ENCODE peak calls at places on chromosomes 6 and 20, in seven cellular contexts. One of them, this sample, is unnamed.

GRCh38 chr20:60060593-60060992 is 102.4 kb downstream of the CDH26 start:
- DNase-seq in K562: no peak
- DNase-seq in HepG2: no peak
- DNase-seq in GM12891: no peak
- DNase-seq in SK-N-SH: no peak
- DNase-seq in GM12878: no peak
- DNase-seq in H1: no peak
- DNase-seq in this sample: no peak

GRCh38 chr6:128005009-128005408 is 104.2 kb upstream of the THEMIS start:
- DNase-seq in SK-N-SH: no peak
- DNase-seq in H1: no peak
- DNase-seq in GM12891: no peak
- DNase-seq in GM12878: no peak
- DNase-seq in HepG2: no peak
- DNase-seq in K562: no peak
- DNase-seq in this sample: no peak

GRCh38 chr6:44859901-44860410 is 468.2 kb upstream of the RUNX2 start:
- DNase-seq in K562: no peak
- DNase-seq in GM12878: no peak
- DNase-seq in HepG2: no peak
- DNase-seq in H1: no peak
- DNase-seq in GM12891: no peak
- DNase-seq in SK-N-SH: no peak
- DNase-seq in this sample: no peak

GRCh38 chr6:114131943-114132342 is 161.0 kb upstream of the HDAC2 start:
- DNase-seq in GM12891: no peak
- DNase-seq in SK-N-SH: no peak
- DNase-seq in HepG2: no peak
- DNase-seq in K562: no peak
- DNase-seq in H1: no peak
- DNase-seq in GM12878: no peak
- DNase-seq in this sample: no peak

GRCh38 chr6:131015630-131016263 is 47.3 kb downstream of the EPB41L2 start:
- DNase-seq in GM12878: no peak
- DNase-seq in SK-N-SH: no peak
- DNase-seq in HepG2: no peak
- DNase-seq in GM12891: no peak
- DNase-seq in K562: no peak
- DNase-seq in H1: no peak
- DNase-seq in this sample: no peak

GRCh38 chr6:143941852-143942627 is 66.0 kb downstream of the PLAGL1 start:
- DNase-seq in K562: peak
- DNase-seq in HepG2: peak
- DNase-seq in SK-N-SH: peak
- DNase-seq in GM12891: no peak
- DNase-seq in GM12878: no peak
- DNase-seq in H1: peak
- DNase-seq in this sample: peak

GRCh38 chr6:151757506-151757955 is 50.0 kb upstream of the ESR1 start:
- DNase-seq in SK-N-SH: no peak
- DNase-seq in GM12878: peak
- DNase-seq in K562: no peak
- DNase-seq in H1: no peak
- DNase-seq in HepG2: peak
- DNase-seq in GM12891: peak
- DNase-seq in this sample: peak

GRCh38 chr6:147260091-147260490 is 55.9 kb downstream of the STXBP5 start:
- DNase-seq in H1: no peak
- DNase-seq in GM12878: no peak
- DNase-seq in HepG2: no peak
- DNase-seq in GM12891: no peak
- DNase-seq in K562: no peak
- DNase-seq in SK-N-SH: no peak
- DNase-seq in this sample: no peak

GRCh38 chr6:44074383-44075136 is 52.7 kb downstream of the MRPL14 start:
- DNase-seq in H1: no peak
- DNase-seq in SK-N-SH: peak
- DNase-seq in GM12891: peak
- DNase-seq in GM12878: peak
- DNase-seq in HepG2: peak
- DNase-seq in K562: peak
- DNase-seq in this sample: peak

GRCh38 chr6:137819740-137820139 is 47.3 kb upstream of the TNFAIP3 start:
- DNase-seq in K562: no peak
- DNase-seq in SK-N-SH: no peak
- DNase-seq in GM12891: no peak
- DNase-seq in GM12878: peak
- DNase-seq in HepG2: no peak
- DNase-seq in H1: no peak
- DNase-seq in this sample: no peak

DNA sequence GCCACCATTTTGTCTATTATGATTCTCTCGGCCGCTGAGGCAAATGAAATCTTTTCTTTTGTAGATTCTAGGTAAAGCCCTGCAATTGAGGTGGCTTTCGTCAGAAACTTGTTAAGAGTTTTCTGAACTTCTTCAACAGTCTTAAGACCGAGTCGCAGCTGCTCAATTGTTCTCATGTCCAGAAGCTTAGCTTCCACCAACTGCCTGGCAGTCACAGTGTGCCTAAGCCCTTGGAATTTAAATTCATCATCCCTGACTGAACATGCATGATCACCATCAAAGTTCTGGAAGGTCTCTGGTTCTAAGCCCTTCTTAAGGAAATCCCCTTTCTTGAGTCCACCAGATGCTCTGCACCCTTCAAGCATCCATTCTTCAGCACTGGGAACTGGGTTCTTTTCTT is 25.7 kb downstream of the DST start:
- DNase-seq in HepG2: no peak
- DNase-seq in SK-N-SH: no peak
- DNase-seq in H1: no peak
- DNase-seq in K562: no peak
- DNase-seq in GM12891: no peak
- DNase-seq in GM12878: no peak
- DNase-seq in this sample: no peak
- TF ChIP-seq TAF1 in HepG2: no peak
- TF ChIP-seq TAF1 in SK-N-SH: no peak
- TF ChIP-seq TAF1 in H1: no peak
- TF ChIP-seq TAF1 in K562: no peak
- TF ChIP-seq TAF1 in GM12891: no peak
- TF ChIP-seq TAF1 in GM12878: no peak
- TF ChIP-seq TAF1 in this sample: no peak

DNA sequence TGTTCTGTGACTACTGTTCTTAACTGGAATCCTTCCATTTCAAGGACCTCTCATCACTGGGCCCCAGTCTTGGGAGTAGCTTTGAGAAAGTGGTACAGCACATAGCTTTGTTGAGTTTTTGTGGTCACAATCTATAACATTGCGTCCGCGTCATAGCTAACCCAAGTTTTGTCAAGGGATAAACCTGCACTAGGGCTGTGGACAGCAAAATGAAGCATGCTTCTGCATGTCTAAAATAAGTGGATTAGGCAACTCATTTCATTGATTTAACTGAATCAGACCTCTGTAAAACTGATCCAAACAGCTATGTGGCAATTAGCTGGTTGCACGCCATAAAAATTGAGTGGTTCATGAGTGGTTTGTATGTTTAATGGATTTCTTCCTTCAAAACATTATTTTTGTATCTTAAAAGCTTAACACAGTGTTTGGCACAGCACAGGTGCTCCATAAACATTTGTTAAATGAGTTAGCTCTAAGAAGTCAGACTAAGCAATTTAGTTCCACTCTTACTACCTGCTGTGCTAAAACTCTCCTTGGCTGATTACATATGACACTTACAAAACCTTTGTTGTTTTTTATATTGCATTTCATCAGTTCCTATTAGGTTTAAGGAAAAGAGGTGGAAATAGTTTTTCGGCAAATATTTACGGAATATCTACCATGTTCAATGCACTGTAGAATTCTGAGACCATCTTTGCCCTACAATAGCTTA is 160.3 kb upstream of the ATXN1 start:
- DNase-seq in GM12878: no peak
- DNase-seq in K562: no peak
- DNase-seq in H1: no peak
- DNase-seq in SK-N-SH: no peak
- DNase-seq in GM12891: no peak
- DNase-seq in HepG2: no peak
- DNase-seq in this sample: no peak
- TF ChIP-seq POLR2AphosphoS5 in GM12878: no peak
- TF ChIP-seq POLR2AphosphoS5 in K562: no peak
- TF ChIP-seq POLR2AphosphoS5 in H1: no peak
- TF ChIP-seq POLR2AphosphoS5 in SK-N-SH: no peak
- TF ChIP-seq POLR2AphosphoS5 in GM12891: no peak
- TF ChIP-seq POLR2AphosphoS5 in HepG2: no peak
- TF ChIP-seq POLR2AphosphoS5 in this sample: no peak

GRCh38 chr6:40328376-40328987 is 258.7 kb downstream of the LRFN2 start:
- DNase-seq in SK-N-SH: peak
- DNase-seq in H1: no peak
- DNase-seq in HepG2: no peak
- DNase-seq in K562: peak
- DNase-seq in GM12891: peak
- DNase-seq in GM12878: no peak
- DNase-seq in this sample: no peak
- TF ChIP-seq TAF1 in SK-N-SH: no peak
- TF ChIP-seq TAF1 in H1: no peak
- TF ChIP-seq TAF1 in HepG2: no peak
- TF ChIP-seq TAF1 in K562: no peak
- TF ChIP-seq TAF1 in GM12891: no peak
- TF ChIP-seq TAF1 in GM12878: no peak
- TF ChIP-seq TAF1 in this sample: no peak

GRCh38 chr6:32982702-32983492 is 14.5 kb downstream of the BRD2 start:
- DNase-seq in GM12891: no peak
- DNase-seq in GM12878: no peak
- DNase-seq in K562: no peak
- DNase-seq in SK-N-SH: no peak
- DNase-seq in H1: no peak
- DNase-seq in HepG2: no peak
- DNase-seq in this sample: no peak
- TF ChIP-seq POLR2AphosphoS5 in GM12891: peak
- TF ChIP-seq POLR2AphosphoS5 in GM12878: peak
- TF ChIP-seq POLR2AphosphoS5 in K562: no peak
- TF ChIP-seq POLR2AphosphoS5 in SK-N-SH: peak
- TF ChIP-seq POLR2AphosphoS5 in H1: no peak
- TF ChIP-seq POLR2AphosphoS5 in HepG2: no peak
- TF ChIP-seq POLR2AphosphoS5 in this sample: no peak

GRCh38 chr20:50335105-50335504 is 144.5 kb downstream of the CEBPB start:
- DNase-seq in H1: no peak
- DNase-seq in K562: peak
- DNase-seq in GM12891: no peak
- DNase-seq in GM12878: no peak
- DNase-seq in HepG2: peak
- DNase-seq in SK-N-SH: peak
- DNase-seq in this sample: no peak
- TF ChIP-seq TAF1 in H1: no peak
- TF ChIP-seq TAF1 in K562: no peak
- TF ChIP-seq TAF1 in GM12891: no peak
- TF ChIP-seq TAF1 in GM12878: no peak
- TF ChIP-seq TAF1 in HepG2: no peak
- TF ChIP-seq TAF1 in SK-N-SH: no peak
- TF ChIP-seq TAF1 in this sample: no peak

This sample was measured in GM12892.